ENCODE peak calls at places on chromosome 21, in nine cellular contexts. O is PC-3; Z is mucosa of descending colon; X is H9; Y is uterus; L is CD8-positive, alpha-beta T cell; S is left lung; Q is fibroblast of lung; A is hepatocyte. U is an unnamed sample.
A peak's percentile ranks its signal among the peaks of the same experiment; 100 is the strongest.

GRCh38 chr21:41877901-41878830 is 978 bp downstream of the PRDM15 start:
- DNase-seq in O (peak; percentile 44), Z (peak; percentile 70), X (no peak), Y (peak; percentile 40), L (no peak), S (no peak), Q (peak; percentile 76), A (peak; percentile 49), U (peak; percentile 78)

GRCh38 chr21:37626320-37626719 is 259.7 kb downstream of the DYRK1A start:
- DNase-seq in O (no peak), Z (no peak), X (no peak), Y (no peak), L (no peak), S (no peak), Q (no peak), A (no peak), U (no peak)

GRCh38 chr21:34700605-34701004 is 31.8 kb downstream of the CLIC6 start:
- DNase-seq in O (no peak), Z (no peak), X (no peak), Y (no peak), L (no peak), S (no peak), Q (no peak), A (no peak), U (no peak)

GRCh38 chr21:16241500-16241963 is 511.8 kb downstream of the USP25 start:
- DNase-seq in O (no peak), Z (no peak), X (peak; percentile 36), Y (no peak), L (no peak), S (no peak), Q (no peak), A (no peak), U (no peak)

GRCh38 chr21:30209571-30209970 is 6.3 kb downstream of the CLDN8 start:
- DNase-seq in O (peak; percentile 30), Z (no peak), X (peak; percentile 38), Y (no peak), L (no peak), S (no peak), Q (no peak), A (no peak), U (no peak)

GRCh38 chr21:15761508-15762100 is 31.8 kb downstream of the USP25 start:
- DNase-seq in O (no peak), Z (peak; percentile 72), X (no peak), Y (no peak), L (no peak), S (no peak), Q (no peak), A (peak; percentile 32), U (no peak)

GRCh38 chr21:38443110-38443509 is 55.2 kb downstream of the ERG start:
- DNase-seq in O (no peak), Z (no peak), X (no peak), Y (no peak), L (no peak), S (no peak), Q (no peak), A (no peak), U (no peak)

GRCh38 chr21:26377111-26377694 is 195.9 kb downstream of the CYYR1 start:
- DNase-seq in O (peak; percentile 56), Z (no peak), X (no peak), Y (no peak), L (no peak), S (no peak), Q (no peak), A (no peak), U (no peak)

GRCh38 chr21:16047857-16048256 is 318.1 kb downstream of the USP25 start:
- DNase-seq in O (no peak), Z (no peak), X (no peak), Y (no peak), L (no peak), S (no peak), Q (peak; percentile 79), A (no peak), U (no peak)

GRCh38 chr21:29218749-29219148 is 80.0 kb upstream of the BACH1 start:
- DNase-seq in O (peak; percentile 95), Z (no peak), X (no peak), Y (no peak), L (no peak), S (no peak), Q (no peak), A (no peak), U (no peak)

GRCh38 chr21:43824250-43824882 is 35.0 kb downstream of the RRP1 start:
- DNase-seq in O (peak; percentile 39), Z (no peak), X (no peak), Y (no peak), L (no peak), S (no peak), Q (peak; percentile 33), A (no peak), U (peak; percentile 44)

GRCh38 chr21:43360441-43361126 is 66.3 kb downstream of the SIK1 start:
- DNase-seq in O (no peak), Z (no peak), X (no peak), Y (no peak), L (no peak), S (no peak), Q (no peak), A (no peak), U (no peak)

GRCh38 chr21:43361127-43361492 is 65.8 kb downstream of the SIK1 start:
- DNase-seq in O (no peak), Z (peak; percentile 51), X (no peak), Y (no peak), L (no peak), S (no peak), Q (peak; percentile 54), A (peak; percentile 46), U (no peak)

GRCh38 chr21:38334866-38335265 is 78.1 kb downstream of the KCNJ15 start:
- DNase-seq in O (no peak), Z (no peak), X (no peak), Y (no peak), L (no peak), S (no peak), Q (no peak), A (no peak), U (no peak)

GRCh38 chr21:15617968-15618367 is 111.8 kb upstream of the USP25 start:
- DNase-seq in O (peak; percentile 86), Z (no peak), X (no peak), Y (no peak), L (no peak), S (no peak), Q (peak; percentile 81), A (no peak), U (no peak)

GRCh38 chr21:20822559-20823133 is 175.6 kb upstream of the NCAM2 start:
- DNase-seq in O (no peak), Z (no peak), X (no peak), Y (no peak), L (no peak), S (no peak), Q (no peak), A (no peak), U (no peak)

GRCh38 chr21:25331286-25331685 is 276.0 kb downstream of the MRPL39 start:
- DNase-seq in O (no peak), Z (no peak), X (no peak), Y (no peak), L (no peak), S (no peak), Q (peak; percentile 20), A (no peak), U (no peak)

GRCh38 chr21:41919666-41920398 is 34.0 kb downstream of the C2CD2 start:
- DNase-seq in O (no peak), Z (no peak), X (no peak), Y (no peak), L (no peak), S (peak; percentile 21), Q (no peak), A (no peak), U (no peak)

GRCh38 chr21:46661211-46661625 is 25.7 kb downstream of the PRMT2 start:
- DNase-seq in O (no peak), Z (peak; percentile 49), X (peak; percentile 80), Y (peak; percentile 65), L (peak; percentile 52), S (peak; percentile 62), Q (peak; percentile 89), A (peak; percentile 69), U (peak; percentile 38)

GRCh38 chr21:24259241-24259640 is 1348.0 kb downstream of the MRPL39 start:
- DNase-seq in O (peak; percentile 64), Z (no peak), X (no peak), Y (no peak), L (no peak), S (no peak), Q (peak; percentile 8), A (no peak), U (no peak)

GRCh38 chr21:31342328-31342727 is 1.7 kb downstream of the TIAM1 start:
- DNase-seq in O (peak; percentile 69), Z (no peak), X (no peak), Y (no peak), L (no peak), S (no peak), Q (no peak), A (no peak), U (no peak)

GRCh38 chr21:38319781-38320180 is 63.0 kb downstream of the KCNJ15 start:
- DNase-seq in O (no peak), Z (no peak), X (no peak), Y (no peak), L (no peak), S (no peak), Q (no peak), A (no peak), U (no peak)

GRCh38 chr21:27647921-27648320 is 681.0 kb upstream of the ADAMTS5 start:
- DNase-seq in O (peak; percentile 5), Z (no peak), X (no peak), Y (no peak), L (no peak), S (no peak), Q (no peak), A (no peak), U (no peak)
- TF ChIP-seq CTCF in O (no peak), Z (no peak), X (no peak), Y (no peak), L (no peak), S (no peak), Q (no peak), A (no peak), U (no peak)

DNA sequence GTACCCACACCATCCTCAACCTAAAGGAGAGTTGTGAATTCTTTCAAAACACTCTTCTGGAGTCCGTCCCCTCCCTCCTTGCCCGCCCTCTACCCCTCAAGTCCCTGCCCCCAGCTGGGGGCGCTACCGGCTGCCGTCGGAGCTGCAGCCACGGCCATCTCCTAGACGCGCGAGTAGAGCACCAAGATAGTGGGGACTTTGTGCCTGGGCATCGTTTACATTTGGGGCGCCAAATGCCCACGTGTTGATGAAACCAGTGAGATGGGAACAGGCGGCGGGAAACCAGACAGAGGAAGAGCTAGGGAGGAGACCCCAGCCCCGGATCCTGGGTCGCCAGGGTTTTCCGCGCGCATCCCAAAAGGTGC is 647 bp upstream of the OLIG2 start:
- DNase-seq in O (no peak), Z (no peak), X (peak; percentile 81), Y (no peak), L (no peak), S (no peak), Q (no peak), A (no peak), U (no peak)
- H3K4me1 ChIP-seq in O (no peaks in the 10 kb centered on the region), Z (no peaks in the 10 kb centered on the region), X (no peaks in the 10 kb centered on the region), Y (no peaks in the 10 kb centered on the region), L (peaks cover 43% of the 10 kb centered on the region), S (peaks cover 87% of the 10 kb centered on the region), Q (no peaks in the 10 kb centered on the region), A (peaks cover 5% of the 10 kb centered on the region), U (no peaks in the 10 kb centered on the region)

GRCh38 chr21:21921410-21922232 is 923.4 kb downstream of the NCAM2 start:
- DNase-seq in O (peak; percentile 65), Z (no peak), X (no peak), Y (no peak), L (no peak), S (no peak), Q (peak; percentile 37), A (peak; percentile 69), U (no peak)
- TF ChIP-seq CTCF in O (peak; percentile 88), Z (peak; percentile 12), X (peak; percentile 86), Y (peak; percentile 4), L (no peak), S (no peak), Q (peak; percentile 60), A (peak; percentile 66), U (peak; percentile 65)

GRCh38 chr21:45113543-45113942 is 39.2 kb downstream of the ADARB1 start:
- DNase-seq in O (no peak), Z (no peak), X (no peak), Y (no peak), L (no peak), S (no peak), Q (no peak), A (no peak), U (no peak)
- H3K4me1 ChIP-seq in O (no peaks in the 10 kb centered on the region), Z (no peaks in the 10 kb centered on the region), X (no peaks in the 10 kb centered on the region), Y (no peaks in the 10 kb centered on the region), L (peaks cover 33% of the 10 kb centered on the region), S (peaks cover 52% of the 10 kb centered on the region), Q (no peaks in the 10 kb centered on the region), A (no peaks in the 10 kb centered on the region), U (no peaks in the 10 kb centered on the region)

U was measured in pancreas.